ENCODE peak calls at places on chromosomes 1 and 21, in five cellular contexts. V is BJ; C is fibroblast of the conjunctiva; O is CD8-positive, alpha-beta memory T cell; A is astrocyte. W is an unnamed sample.

GRCh38 chr1:85850238-85850637 is 142.0 kb upstream of the ZNHIT6 start:
- DNase-seq in O (no peak), C (peak), A (peak), V (peak), W (peak)

GRCh38 chr1:38266197-38266520 is 219.6 kb upstream of the POU3F1 start:
- DNase-seq in C (no peak), A (no peak), V (no peak), O (no peak), W (no peak)

GRCh38 chr1:153635872-153636271 is 2.0 kb downstream of the CHTOP start:
- DNase-seq in C (no peak), O (no peak), A (no peak), V (no peak), W (no peak)

GRCh38 chr1:186308264-186309060 is 66.6 kb downstream of the TPR start:
- DNase-seq in V (no peak), C (no peak), A (no peak), O (no peak), W (no peak)

GRCh38 chr21:25569084-25569483 is 38.2 kb downstream of the MRPL39 start:
- DNase-seq in V (no peak), O (no peak), C (no peak), A (peak), W (no peak)

GRCh38 chr1:6783221-6783620 is 2.0 kb upstream of the CAMTA1 start:
- DNase-seq in O (no peak), A (no peak), V (no peak), C (no peak), W (no peak)

GRCh38 chr1:199046618-199047017 is 407.8 kb downstream of the PTPRC start:
- DNase-seq in C (no peak), O (no peak), A (no peak), V (no peak), W (no peak)

GRCh38 chr1:94048413-94049164 is 72.4 kb downstream of the ABCA4 start:
- DNase-seq in A (no peak), C (no peak), O (no peak), V (no peak), W (no peak)

GRCh38 chr1:212797681-212798080 is 6.0 kb downstream of the TATDN3 start:
- DNase-seq in V (no peak), C (no peak), O (no peak), A (no peak), W (no peak)

GRCh38 chr1:22105611-22106207 is 37.2 kb downstream of the WNT4 start:
- DNase-seq in A (peak), C (peak), O (no peak), V (no peak), W (peak)

GRCh38 chr1:40385437-40386310 is 12.1 kb downstream of the SMAP2 start:
- DNase-seq in A (no peak), O (peak), V (no peak), C (no peak), W (no peak)

GRCh38 chr21:44911384-44912157 is 9.1 kb downstream of the ITGB2 start:
- DNase-seq in O (peak), V (no peak), C (no peak), A (no peak), W (no peak)

GRCh38 chr1:209766051-209766450 is 10.2 kb downstream of the TRAF3IP3 start:
- DNase-seq in C (no peak), O (no peak), V (no peak), A (no peak), W (no peak)

GRCh38 chr1:8412183-8412831 is 94.4 kb downstream of the SLC45A1 start:
- DNase-seq in O (no peak), A (peak), C (peak), V (peak), W (no peak)

GRCh38 chr1:231161711-231162299 is at the start of gene TRIM67:
- DNase-seq in A (no peak), V (no peak), O (no peak), C (no peak), W (no peak)

GRCh38 chr1:7561331-7561921 is 209.7 kb upstream of the VAMP3 start:
- DNase-seq in V (no peak), C (no peak), A (no peak), O (no peak), W (no peak)

GRCh38 chr1:243713470-243714186 is 136.4 kb downstream of the AKT3 start:
- DNase-seq in V (peak), O (no peak), C (no peak), A (peak), W (no peak)

GRCh38 chr1:26302733-26303405 is 3.6 kb downstream of the UBXN11 start:
- DNase-seq in C (peak), V (no peak), A (peak), O (no peak), W (no peak)

GRCh38 chr1:193183019-193183643 is 3.3 kb downstream of the B3GALT2 start:
- DNase-seq in V (no peak), A (peak), O (no peak), C (peak), W (no peak)

GRCh38 chr21:42440187-42440792 is 36.6 kb downstream of the UBASH3A start:
- DNase-seq in O (no peak), V (no peak), A (no peak), C (no peak), W (no peak)

GRCh38 chr1:20291621-20292020 is 946 bp downstream of the VWA5B1 start:
- DNase-seq in A (no peak), O (no peak), C (no peak), V (no peak), W (no peak)

GRCh38 chr1:160129558-160129957 is 14.0 kb downstream of the ATP1A2 start:
- DNase-seq in O (peak), C (no peak), A (no peak), V (no peak), W (no peak)

GRCh38 chr1:234519506-234519905 is 40.5 kb upstream of the TARBP1 start:
- DNase-seq in O (no peak), V (no peak), A (no peak), C (no peak), W (no peak)

GRCh38 chr1:50427818-50428779 is 4.9 kb upstream of the DMRTA2 start:
- DNase-seq in C (no peak), A (no peak), O (no peak), V (no peak), W (no peak)

GRCh38 chr1:196607940-196608339 is 300 bp downstream of the KCNT2 start:
- DNase-seq in C (no peak), A (no peak), V (no peak), O (no peak), W (no peak)

GRCh38 chr1:233252436-233252835 is 43.1 kb downstream of the PCNX2 start:
- DNase-seq in C (no peak), A (no peak), O (no peak), V (no peak), W (no peak)

GRCh38 chr1:151494741-151495281 is 16.4 kb upstream of the CGN start:
- DNase-seq in C (peak), O (no peak), V (peak), A (peak), W (peak)

GRCh38 chr21:39456665-39457064 is 4.9 kb downstream of the SH3BGR start:
- DNase-seq in V (no peak), A (no peak), C (no peak), O (no peak), W (no peak)

GRCh38 chr1:27166351-27166802 is 11.5 kb upstream of the SLC9A1 start:
- DNase-seq in O (no peak), A (peak), V (no peak), C (no peak), W (no peak)

GRCh38 chr1:14594045-14594444 is 4.4 kb upstream of the KAZN start:
- DNase-seq in V (no peak), O (no peak), A (no peak), C (no peak), W (no peak)

GRCh38 chr1:199685369-199685768 is 342.1 kb upstream of the NR5A2 start:
- DNase-seq in O (no peak), V (peak), A (peak), C (no peak), W (peak)

GRCh38 chr1:218488986-218489385 is 143.8 kb downstream of the TGFB2 start:
- DNase-seq in C (no peak), A (peak), O (no peak), V (no peak), W (no peak)

GRCh38 chr1:19384113-19384512 is 72.0 kb downstream of the SLC66A1 start:
- DNase-seq in A (no peak), V (no peak), O (no peak), C (no peak), W (no peak)

GRCh38 chr1:191993549-191993948 is 164.7 kb upstream of the RGS18 start:
- DNase-seq in V (no peak), O (no peak), A (peak), C (no peak), W (no peak)

GRCh38 chr1:4071675-4072074 is 171.6 kb upstream of the C1orf174 start:
- DNase-seq in A (no peak), V (no peak), C (no peak), O (no peak), W (no peak)

GRCh38 chr1:6785721-6786505 is 659 bp downstream of the CAMTA1 start:
- DNase-seq in A (no peak), O (peak), C (no peak), V (no peak), W (no peak)

GRCh38 chr1:98323396-98323795 is 338.1 kb upstream of the SNX7 start:
- DNase-seq in V (peak), C (peak), O (no peak), A (peak), W (peak)